ENCODE peak calls at places on chromosome 22, in four cellular contexts. One of them, this sample, is unnamed.

GRCh38 chr22:50146440-50147228 is 23.9 kb upstream of the PANX2 start:
- DNase-seq in K562: peak; percentile 63
- DNase-seq in GM12878: no peak
- DNase-seq in A549: peak; percentile 52
- DNase-seq in this sample: peak; percentile 87

GRCh38 chr22:29727248-29727551 is 7.4 kb downstream of the CABP7 start:
- DNase-seq in K562: peak; percentile 89
- DNase-seq in GM12878: no peak
- DNase-seq in A549: peak; percentile 51
- DNase-seq in this sample: peak; percentile 33

GRCh38 chr22:50298937-50299656 is 8.3 kb downstream of the PLXNB2 start:
- DNase-seq in K562: peak; percentile 31
- DNase-seq in GM12878: no peak
- DNase-seq in A549: no peak
- DNase-seq in this sample: no peak

GRCh38 chr22:23548501-23549197 is 31.4 kb downstream of the IGLL1 start:
- DNase-seq in K562: no peak
- DNase-seq in GM12878: no peak
- DNase-seq in A549: no peak
- DNase-seq in this sample: no peak

GRCh38 chr22:44440224-44441160 is 57.5 kb downstream of the RTL6 start:
- DNase-seq in K562: no peak
- DNase-seq in GM12878: no peak
- DNase-seq in A549: no peak
- DNase-seq in this sample: no peak

GRCh38 chr22:20228055-20228938 is 39.8 kb downstream of the RTN4R start:
- DNase-seq in K562: no peak
- DNase-seq in GM12878: no peak
- DNase-seq in A549: no peak
- DNase-seq in this sample: no peak

GRCh38 chr22:43200555-43200954 is 13.6 kb upstream of the TTLL12 start:
- DNase-seq in K562: no peak
- DNase-seq in GM12878: no peak
- DNase-seq in A549: no peak
- DNase-seq in this sample: no peak

GRCh38 chr22:44383652-44384562 is 71.2 kb upstream of the SHISAL1 start:
- DNase-seq in K562: no peak
- DNase-seq in GM12878: no peak
- DNase-seq in A549: no peak
- DNase-seq in this sample: no peak

GRCh38 chr22:29934596-29934995 is 51.6 kb downstream of the MTMR3 start:
- DNase-seq in K562: no peak
- DNase-seq in GM12878: no peak
- DNase-seq in A549: no peak
- DNase-seq in this sample: no peak

GRCh38 chr22:29956680-29957079 is 73.7 kb downstream of the MTMR3 start:
- DNase-seq in K562: no peak
- DNase-seq in GM12878: no peak
- DNase-seq in A549: no peak
- DNase-seq in this sample: no peak

GRCh38 chr22:45340323-45340722 is 30.6 kb downstream of the FAM118A start:
- DNase-seq in K562: no peak
- DNase-seq in GM12878: no peak
- DNase-seq in A549: no peak
- DNase-seq in this sample: no peak

GRCh38 chr22:34808618-34809017 is 257.3 kb upstream of the ISX start:
- DNase-seq in K562: no peak
- DNase-seq in GM12878: no peak
- DNase-seq in A549: no peak
- DNase-seq in this sample: no peak

GRCh38 chr22:22770280-22770871 is 117.2 kb upstream of the IGLL5 start:
- DNase-seq in K562: peak; percentile 100
- DNase-seq in GM12878: no peak
- DNase-seq in A549: peak; percentile 33
- DNase-seq in this sample: peak; percentile 30

GRCh38 chr22:17884951-17885350 is 110.7 kb upstream of the BID start:
- DNase-seq in K562: no peak
- DNase-seq in GM12878: no peak
- DNase-seq in A549: no peak
- DNase-seq in this sample: no peak

GRCh38 chr22:48975252-48975780 is 852.4 kb downstream of the BRD1 start:
- DNase-seq in K562: no peak
- DNase-seq in GM12878: no peak
- DNase-seq in A549: no peak
- DNase-seq in this sample: no peak

GRCh38 chr22:36395922-36396321 is 8.2 kb upstream of the MYH9 start:
- DNase-seq in K562: no peak
- DNase-seq in GM12878: no peak
- DNase-seq in A549: peak; percentile 54
- DNase-seq in this sample: peak; percentile 34
- H3K4me2 ChIP-seq in K562: no peak overlapping the region
- H3K4me2 ChIP-seq in GM12878: no peak overlapping the region
- H3K4me2 ChIP-seq in A549: peak overlapping the region; percentile 54
- H3K4me2 ChIP-seq in this sample: peak overlapping the region; percentile 63

GRCh38 chr22:27318516-27318915 is 483.0 kb downstream of the MN1 start:
- DNase-seq in K562: no peak
- DNase-seq in GM12878: no peak
- DNase-seq in A549: no peak
- DNase-seq in this sample: no peak
- TF ChIP-seq POLR2AphosphoS2 in K562: no peak
- TF ChIP-seq POLR2AphosphoS2 in GM12878: no peak
- TF ChIP-seq POLR2AphosphoS2 in A549: no peak
- TF ChIP-seq POLR2AphosphoS2 in this sample: no peak

DNA sequence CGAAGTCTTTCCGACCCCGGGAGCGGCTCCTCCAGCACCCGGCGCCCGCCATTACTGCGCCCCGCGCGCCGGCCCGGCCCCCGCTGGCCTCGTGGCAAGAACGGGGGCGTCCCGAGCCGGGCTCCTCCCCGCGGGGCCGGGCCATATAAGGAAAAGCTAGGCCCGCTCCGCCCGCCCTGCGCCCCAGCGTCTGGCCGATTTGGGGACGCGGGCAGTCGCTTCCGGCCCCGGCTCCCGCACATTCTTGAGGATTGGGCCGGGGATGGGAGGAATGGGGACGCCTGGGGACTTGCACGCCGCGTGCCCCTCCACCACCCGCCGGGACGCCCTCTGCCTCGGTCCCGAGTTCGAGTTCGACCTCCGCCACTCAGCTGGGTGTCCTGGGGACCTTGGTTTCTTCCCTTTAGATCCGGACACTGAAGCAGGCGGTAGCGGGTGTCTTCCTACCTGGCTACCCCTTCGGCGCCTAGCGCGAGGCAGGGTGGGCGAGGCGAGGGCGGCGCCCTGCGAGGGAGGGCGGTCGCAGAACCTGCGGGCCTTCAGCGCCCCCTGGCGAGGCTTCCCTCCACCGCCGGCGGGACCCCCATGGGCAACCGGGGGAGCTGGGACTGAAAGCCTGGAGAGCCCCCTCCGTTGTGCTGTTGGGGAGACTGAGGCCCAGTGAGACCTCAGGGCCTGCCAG is 3.8 kb downstream of the SMTN start:
- DNase-seq in K562: peak; percentile 76
- DNase-seq in GM12878: peak; percentile 43
- DNase-seq in A549: no peak
- DNase-seq in this sample: no peak
- H3K4me2 ChIP-seq in K562: peak overlapping the region; percentile 93
- H3K4me2 ChIP-seq in GM12878: peak overlapping the region; percentile 75
- H3K4me2 ChIP-seq in A549: peak overlapping the region; percentile 99
- H3K4me2 ChIP-seq in this sample: no peak overlapping the region

GRCh38 chr22:27933186-27933983 is 14.3 kb upstream of the PITPNB start:
- DNase-seq in K562: no peak
- DNase-seq in GM12878: no peak
- DNase-seq in A549: no peak
- DNase-seq in this sample: no peak

GRCh38 chr22:27941143-27941542 is 22.1 kb upstream of the PITPNB start:
- DNase-seq in K562: no peak
- DNase-seq in GM12878: no peak
- DNase-seq in A549: no peak
- DNase-seq in this sample: no peak

GRCh38 chr22:27934069-27934468 is 15.0 kb upstream of the PITPNB start:
- DNase-seq in K562: no peak
- DNase-seq in GM12878: no peak
- DNase-seq in A549: no peak
- DNase-seq in this sample: no peak

GRCh38 chr22:27935897-27936296 is 16.8 kb upstream of the PITPNB start:
- DNase-seq in K562: no peak
- DNase-seq in GM12878: no peak
- DNase-seq in A549: no peak
- DNase-seq in this sample: no peak

DNA sequence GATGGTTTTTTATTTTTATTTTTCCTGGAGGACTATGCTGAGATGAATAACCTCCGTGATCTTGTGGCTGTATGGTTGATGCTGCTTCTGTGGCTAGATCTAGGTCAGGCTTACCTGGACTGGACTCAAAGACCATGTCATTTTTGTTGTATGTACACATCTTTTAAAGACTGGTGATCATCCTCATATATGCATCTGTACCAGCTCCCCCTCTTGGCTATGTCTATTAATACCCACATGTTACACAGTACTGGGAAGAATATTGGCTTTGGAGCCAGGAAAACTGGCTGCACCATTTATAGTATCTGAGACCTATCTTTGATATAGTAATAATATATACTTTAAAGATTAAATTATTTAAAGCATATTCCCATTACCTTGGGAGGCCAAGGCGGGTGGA is 18.4 kb upstream of the PITPNB start:
- DNase-seq in K562: no peak
- DNase-seq in GM12878: no peak
- DNase-seq in A549: no peak
- DNase-seq in this sample: peak; percentile 21
- TF ChIP-seq POLR2AphosphoS2 in K562: no peak
- TF ChIP-seq POLR2AphosphoS2 in GM12878: no peak
- TF ChIP-seq POLR2AphosphoS2 in A549: no peak
- TF ChIP-seq POLR2AphosphoS2 in this sample: no peak

GRCh38 chr22:27284314-27284713 is 517.2 kb downstream of the MN1 start:
- DNase-seq in K562: no peak
- DNase-seq in GM12878: no peak
- DNase-seq in A549: no peak
- DNase-seq in this sample: no peak

GRCh38 chr22:27278986-27279385 is 522.6 kb downstream of the MN1 start:
- DNase-seq in K562: no peak
- DNase-seq in GM12878: no peak
- DNase-seq in A549: no peak
- DNase-seq in this sample: no peak

GRCh38 chr22:27283240-27283639 is 518.3 kb downstream of the MN1 start:
- DNase-seq in K562: no peak
- DNase-seq in GM12878: no peak
- DNase-seq in A549: no peak
- DNase-seq in this sample: no peak

GRCh38 chr22:27286711-27287110 is 514.8 kb downstream of the MN1 start:
- DNase-seq in K562: no peak
- DNase-seq in GM12878: no peak
- DNase-seq in A549: no peak
- DNase-seq in this sample: no peak

GRCh38 chr22:27283714-27284113 is 517.8 kb downstream of the MN1 start:
- DNase-seq in K562: peak; percentile 58
- DNase-seq in GM12878: no peak
- DNase-seq in A549: no peak
- DNase-seq in this sample: no peak
- H3K4me2 ChIP-seq in K562: no peak overlapping the region
- H3K4me2 ChIP-seq in GM12878: no peak overlapping the region
- H3K4me2 ChIP-seq in A549: no peak overlapping the region
- H3K4me2 ChIP-seq in this sample: no peak overlapping the region

GRCh38 chr22:26713823-26714449 is 56.5 kb downstream of the MIAT start:
- DNase-seq in K562: no peak
- DNase-seq in GM12878: no peak
- DNase-seq in A549: no peak
- DNase-seq in this sample: peak; percentile 5

GRCh38 chr22:26708256-26709009 is 51.0 kb downstream of the MIAT start:
- DNase-seq in K562: no peak
- DNase-seq in GM12878: peak; percentile 79
- DNase-seq in A549: no peak
- DNase-seq in this sample: no peak

GRCh38 chr22:26712158-26712557 is 54.8 kb downstream of the MIAT start:
- DNase-seq in K562: no peak
- DNase-seq in GM12878: no peak
- DNase-seq in A549: no peak
- DNase-seq in this sample: no peak

GRCh38 chr22:26709617-26710390 is 52.4 kb downstream of the MIAT start:
- DNase-seq in K562: no peak
- DNase-seq in GM12878: no peak
- DNase-seq in A549: no peak
- DNase-seq in this sample: no peak

DNA sequence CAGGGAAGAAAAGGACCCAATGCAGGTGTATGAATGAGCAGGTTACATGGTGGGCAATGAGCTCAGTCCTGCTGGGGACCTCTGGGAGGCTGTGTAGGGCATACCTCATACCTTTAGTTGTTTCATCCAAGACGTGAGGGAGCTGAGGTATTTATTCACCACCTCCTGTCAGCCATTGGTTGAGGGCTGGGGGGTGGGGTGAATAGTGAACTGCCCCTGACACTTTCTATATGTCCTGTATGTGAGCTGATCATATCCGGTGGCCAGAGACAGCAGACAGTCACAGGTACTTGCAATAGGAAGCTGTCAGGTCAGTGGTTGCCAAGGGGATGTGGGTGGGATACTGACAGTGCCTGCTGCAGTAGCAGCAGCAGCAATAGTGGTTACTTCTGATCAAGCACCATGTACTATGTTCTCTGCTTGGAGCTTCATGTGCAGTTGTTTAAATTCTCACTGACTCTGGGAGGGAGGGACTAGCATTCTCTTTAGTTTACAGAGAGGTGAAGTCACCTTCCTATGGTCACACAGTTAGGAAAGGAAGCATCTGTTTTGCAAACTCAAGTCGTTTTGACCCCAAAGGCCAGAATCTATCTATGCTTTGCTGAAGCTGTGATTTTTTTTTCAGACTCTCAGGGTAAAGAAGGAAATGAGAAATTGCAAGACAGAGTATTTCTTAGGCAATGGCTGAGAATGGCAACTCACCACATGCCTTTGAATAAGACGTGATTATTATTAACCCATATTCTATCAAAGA is 54.0 kb downstream of the MIAT start:
- DNase-seq in K562: no peak
- DNase-seq in GM12878: peak; percentile 68
- DNase-seq in A549: no peak
- DNase-seq in this sample: no peak
- TF ChIP-seq POLR2AphosphoS2 in K562: no peak
- TF ChIP-seq POLR2AphosphoS2 in GM12878: no peak
- TF ChIP-seq POLR2AphosphoS2 in A549: no peak
- TF ChIP-seq POLR2AphosphoS2 in this sample: no peak